ENCODE peak calls at places on chromosomes 3 and 15, in seven cellular contexts. O is T-helper 17 cell; H is left lung; J is GM23338; Z is stimulated activated naive CD8-positive, alpha-beta T cell treated with anti-CD3 and anti-CD28 coated beads, Interleukin-15, amount 100 ng/mL, for 72 hours; V is CD4-positive, CD25-positive, alpha-beta regulatory T cell; Q is aorta. C is an unnamed sample.

GRCh38 chr3:105755121-105755886 is 113.5 kb downstream of the CBLB start:
- ATAC-seq in V (no peak), Q (no peak), H (no peak), J (no peak), O (no peak), Z (peak; percentile 65), C (no peak)

GRCh38 chr3:107130089-107130700 is 247.0 kb upstream of the CCDC54 start:
- ATAC-seq in V (no peak), J (no peak), O (no peak), Z (peak; percentile 20), H (no peak), Q (peak; percentile 26), C (peak; percentile 26)

GRCh38 chr3:82496890-82497560 is 735.6 kb upstream of the GBE1 start:
- ATAC-seq in H (no peak), O (no peak), V (no peak), Z (no peak), Q (no peak), J (peak; percentile 91), C (no peak)

GRCh38 chr15:68346986-68347385 is 69.4 kb downstream of the FEM1B start:
- ATAC-seq in J (no peak), V (no peak), H (no peak), Q (no peak), Z (no peak), O (no peak), C (no peak)

GRCh38 chr15:75234191-75234810 is 23.8 kb upstream of the GOLGA6C start:
- ATAC-seq in V (no peak), J (no peak), Q (no peak), O (no peak), Z (no peak), H (no peak), C (no peak)

GRCh38 chr3:15859507-15860013 is 61.8 kb upstream of the ANKRD28 start:
- ATAC-seq in O (peak; percentile 84), V (peak; percentile 83), J (peak; percentile 68), Z (peak; percentile 84), H (peak; percentile 89), Q (peak; percentile 95), C (peak; percentile 92)

GRCh38 chr3:166837535-166837934 is 542.6 kb downstream of the ZBBX start:
- ATAC-seq in Z (no peak), O (no peak), H (peak; percentile 36), J (peak; percentile 92), V (no peak), Q (no peak), C (no peak)

GRCh38 chr3:37262816-37263393 is 88.5 kb upstream of the LRRFIP2 start:
- ATAC-seq in Q (no peak), V (no peak), Z (peak; percentile 64), H (no peak), J (no peak), O (no peak), C (peak; percentile 99)

GRCh38 chr3:46923559-46924350 is 46.2 kb downstream of the PTH1R start:
- ATAC-seq in Z (peak; percentile 66), V (no peak), H (peak; percentile 43), Q (no peak), O (peak; percentile 51), J (peak; percentile 91), C (peak; percentile 17)

GRCh38 chr15:71440479-71441071 is 325.3 kb downstream of the THSD4 start:
- ATAC-seq in J (peak; percentile 31), H (peak; percentile 46), O (peak; percentile 33), Z (no peak), V (no peak), Q (no peak), C (no peak)

GRCh38 chr15:99421172-99421656 is 144.6 kb upstream of the MEF2A start:
- ATAC-seq in H (no peak), Z (no peak), Q (no peak), J (peak; percentile 58), V (peak; percentile 73), O (peak; percentile 57), C (peak; percentile 22)

GRCh38 chr3:167718582-167718981 is 16.1 kb downstream of the PDCD10 start:
- ATAC-seq in H (no peak), J (no peak), Q (no peak), Z (peak; percentile 50), V (no peak), O (no peak), C (no peak)

GRCh38 chr3:185318136-185318535 is 44.8 kb upstream of the MAP3K13 start:
- ATAC-seq in V (no peak), H (peak; percentile 31), Z (no peak), J (no peak), Q (no peak), O (no peak), C (peak; percentile 74)

GRCh38 chr15:66615175-66615495 is 49.3 kb upstream of the LCTL start:
- ATAC-seq in V (no peak), J (no peak), Z (no peak), O (no peak), H (no peak), Q (no peak), C (no peak)

GRCh38 chr15:28942046-28942445 is 56.3 kb downstream of the APBA2 start:
- ATAC-seq in O (peak; percentile 61), J (no peak), Q (no peak), H (no peak), V (peak; percentile 57), Z (peak; percentile 54), C (no peak)

GRCh38 chr3:95508124-95508523 is 1306.3 kb upstream of the EPHA6 start:
- ATAC-seq in Q (no peak), Z (no peak), J (no peak), O (no peak), V (no peak), H (no peak), C (no peak)

GRCh38 chr15:33411596-33412545 is 101.1 kb downstream of the RYR3 start:
- ATAC-seq in Q (no peak), J (no peak), O (no peak), V (no peak), H (no peak), Z (no peak), C (no peak)

GRCh38 chr3:31634485-31634884 is 101.8 kb downstream of the STT3B start:
- ATAC-seq in J (no peak), Z (no peak), O (no peak), H (no peak), Q (no peak), V (no peak), C (no peak)

GRCh38 chr3:177330771-177331170 is 133.5 kb upstream of the TBL1XR1 start:
- ATAC-seq in H (no peak), Z (no peak), V (no peak), Q (no peak), J (no peak), O (no peak), C (no peak)

GRCh38 chr3:97278506-97278905 is 464.1 kb downstream of the EPHA6 start:
- ATAC-seq in J (peak; percentile 65), O (no peak), Z (no peak), Q (no peak), V (no peak), H (no peak), C (no peak)

GRCh38 chr3:30587876-30588275 is 18.5 kb upstream of the TGFBR2 start:
- ATAC-seq in Z (no peak), J (no peak), H (no peak), Q (no peak), V (no peak), O (no peak), C (no peak)

GRCh38 chr3:159884661-159885402 is 103.8 kb upstream of the IL12A start:
- ATAC-seq in O (no peak), Q (peak; percentile 45), J (peak; percentile 62), V (no peak), Z (peak; percentile 48), H (peak; percentile 53), C (no peak)

GRCh38 chr3:171044384-171044783 is 17.9 kb upstream of the SLC2A2 start:
- ATAC-seq in J (no peak), Q (no peak), O (no peak), H (peak; percentile 64), V (no peak), Z (no peak), C (no peak)

GRCh38 chr3:152245498-152246175 is 23.1 kb upstream of the MBNL1 start:
- ATAC-seq in Q (no peak), H (no peak), O (peak; percentile 35), J (no peak), Z (peak; percentile 39), V (no peak), C (no peak)

GRCh38 chr15:49620174-49620573 is 444 bp downstream of the FAM227B start:
- ATAC-seq in V (no peak), J (no peak), H (peak; percentile 29), O (no peak), Z (no peak), Q (peak; percentile 64), C (peak; percentile 29)

GRCh38 chr3:146250449-146251382 is at the start of gene PLSCR4:
- ATAC-seq in J (peak; percentile 97), V (no peak), H (peak; percentile 95), Z (peak; percentile 86), Q (peak; percentile 97), O (peak; percentile 36), C (peak; percentile 83)

GRCh38 chr3:134650431-134651346 is at the start of gene KY:
- ATAC-seq in Q (peak; percentile 84), Z (peak; percentile 44), J (peak; percentile 88), V (no peak), O (no peak), H (peak; percentile 84), C (peak; percentile 64)

GRCh38 chr3:123660900-123661299 is 76.0 kb upstream of the HACD2 start:
- ATAC-seq in Q (peak; percentile 88), J (no peak), H (peak; percentile 61), V (no peak), O (no peak), Z (no peak), C (peak; percentile 44)

GRCh38 chr15:64732156-64732860 is 43.1 kb downstream of the RBPMS2 start:
- ATAC-seq in Z (no peak), H (no peak), J (peak; percentile 3), Q (no peak), O (no peak), V (no peak), C (no peak)

GRCh38 chr3:127786358-127787070 is 35.8 kb downstream of the MGLL start:
- ATAC-seq in O (no peak), Z (no peak), J (no peak), H (peak; percentile 59), Q (peak; percentile 33), V (no peak), C (no peak)

C was measured in esophagus mucosa.